ENCODE peak calls at places on chromosomes 1 and 21, in nine cellular contexts. One of them, this sample, is unnamed.

GRCh38 chr1:89590341-89591080 is 42.4 kb upstream of the LRRC8C start:
- DNase-seq in AG04450: no peak
- DNase-seq in cardiac fibroblast: no peak
- DNase-seq in GM13976: no peak
- DNase-seq in body of pancreas: no peak
- DNase-seq in astrocyte of the spinal cord: no peak
- DNase-seq in mammary epithelial cell: no peak
- DNase-seq in esophagus squamous epithelium: no peak
- DNase-seq in MCF 10A: peak; percentile 26
- DNase-seq in this sample: no peak

GRCh38 chr1:207818971-207819451 is 67.2 kb downstream of the CD46 start:
- DNase-seq in body of pancreas: no peak
- DNase-seq in cardiac fibroblast: peak; percentile 54
- DNase-seq in astrocyte of the spinal cord: peak; percentile 69
- DNase-seq in MCF 10A: peak; percentile 78
- DNase-seq in esophagus squamous epithelium: no peak
- DNase-seq in AG04450: no peak
- DNase-seq in mammary epithelial cell: no peak
- DNase-seq in GM13976: no peak
- DNase-seq in this sample: no peak

GRCh38 chr1:12276225-12276624 is 46.4 kb downstream of the VPS13D start:
- DNase-seq in GM13976: no peak
- DNase-seq in esophagus squamous epithelium: no peak
- DNase-seq in MCF 10A: peak; percentile 28
- DNase-seq in mammary epithelial cell: peak; percentile 19
- DNase-seq in body of pancreas: peak; percentile 11
- DNase-seq in astrocyte of the spinal cord: peak; percentile 48
- DNase-seq in AG04450: no peak
- DNase-seq in cardiac fibroblast: peak; percentile 69
- DNase-seq in this sample: no peak

GRCh38 chr1:59062743-59063142 is 234.2 kb upstream of the FGGY start:
- DNase-seq in astrocyte of the spinal cord: peak; percentile 79
- DNase-seq in esophagus squamous epithelium: no peak
- DNase-seq in GM13976: no peak
- DNase-seq in MCF 10A: peak; percentile 61
- DNase-seq in AG04450: peak; percentile 34
- DNase-seq in body of pancreas: peak; percentile 41
- DNase-seq in mammary epithelial cell: peak; percentile 71
- DNase-seq in cardiac fibroblast: peak; percentile 83
- DNase-seq in this sample: no peak

GRCh38 chr1:111776861-111777260 is 21.2 kb downstream of the DDX20 start:
- DNase-seq in GM13976: no peak
- DNase-seq in body of pancreas: no peak
- DNase-seq in esophagus squamous epithelium: no peak
- DNase-seq in mammary epithelial cell: no peak
- DNase-seq in cardiac fibroblast: no peak
- DNase-seq in MCF 10A: no peak
- DNase-seq in astrocyte of the spinal cord: no peak
- DNase-seq in AG04450: no peak
- DNase-seq in this sample: no peak

GRCh38 chr1:21271550-21271949 is 18.7 kb downstream of the ECE1 start:
- DNase-seq in MCF 10A: no peak
- DNase-seq in astrocyte of the spinal cord: no peak
- DNase-seq in body of pancreas: peak; percentile 69
- DNase-seq in esophagus squamous epithelium: no peak
- DNase-seq in mammary epithelial cell: no peak
- DNase-seq in cardiac fibroblast: no peak
- DNase-seq in GM13976: no peak
- DNase-seq in AG04450: no peak
- DNase-seq in this sample: no peak

GRCh38 chr1:78673120-78673519 is 23.5 kb downstream of the IFI44 start:
- DNase-seq in cardiac fibroblast: no peak
- DNase-seq in esophagus squamous epithelium: no peak
- DNase-seq in body of pancreas: no peak
- DNase-seq in astrocyte of the spinal cord: no peak
- DNase-seq in mammary epithelial cell: no peak
- DNase-seq in MCF 10A: peak; percentile 23
- DNase-seq in AG04450: no peak
- DNase-seq in GM13976: no peak
- DNase-seq in this sample: no peak

GRCh38 chr1:189623336-189623735 is 854.3 kb downstream of the BRINP3 start:
- DNase-seq in mammary epithelial cell: peak; percentile 34
- DNase-seq in MCF 10A: no peak
- DNase-seq in GM13976: no peak
- DNase-seq in AG04450: no peak
- DNase-seq in cardiac fibroblast: no peak
- DNase-seq in esophagus squamous epithelium: no peak
- DNase-seq in body of pancreas: no peak
- DNase-seq in astrocyte of the spinal cord: no peak
- DNase-seq in this sample: no peak

GRCh38 chr1:110582378-110582777 is 23.8 kb downstream of the KCNA2 start:
- DNase-seq in MCF 10A: no peak
- DNase-seq in cardiac fibroblast: no peak
- DNase-seq in mammary epithelial cell: no peak
- DNase-seq in esophagus squamous epithelium: no peak
- DNase-seq in astrocyte of the spinal cord: no peak
- DNase-seq in AG04450: no peak
- DNase-seq in GM13976: no peak
- DNase-seq in body of pancreas: no peak
- DNase-seq in this sample: no peak

GRCh38 chr1:19315378-19316206 is 3.5 kb downstream of the SLC66A1 start:
- DNase-seq in astrocyte of the spinal cord: no peak
- DNase-seq in AG04450: no peak
- DNase-seq in mammary epithelial cell: peak; percentile 23
- DNase-seq in GM13976: peak; percentile 68
- DNase-seq in MCF 10A: no peak
- DNase-seq in esophagus squamous epithelium: no peak
- DNase-seq in cardiac fibroblast: peak; percentile 42
- DNase-seq in body of pancreas: peak; percentile 28
- DNase-seq in this sample: peak; percentile 44

GRCh38 chr1:162328507-162328906 is 48.1 kb downstream of the SPATA46 start:
- DNase-seq in mammary epithelial cell: no peak
- DNase-seq in AG04450: no peak
- DNase-seq in astrocyte of the spinal cord: no peak
- DNase-seq in body of pancreas: no peak
- DNase-seq in cardiac fibroblast: no peak
- DNase-seq in MCF 10A: peak; percentile 28
- DNase-seq in esophagus squamous epithelium: no peak
- DNase-seq in GM13976: no peak
- DNase-seq in this sample: no peak

GRCh38 chr1:209246660-209247059 is 336.9 kb upstream of the CAMK1G start:
- DNase-seq in AG04450: no peak
- DNase-seq in cardiac fibroblast: no peak
- DNase-seq in body of pancreas: no peak
- DNase-seq in astrocyte of the spinal cord: peak; percentile 54
- DNase-seq in MCF 10A: peak; percentile 54
- DNase-seq in esophagus squamous epithelium: no peak
- DNase-seq in mammary epithelial cell: peak; percentile 34
- DNase-seq in GM13976: no peak
- DNase-seq in this sample: no peak

GRCh38 chr1:1137256-1138045 is 21.6 kb upstream of the C1orf159 start:
- DNase-seq in MCF 10A: no peak
- DNase-seq in cardiac fibroblast: no peak
- DNase-seq in astrocyte of the spinal cord: no peak
- DNase-seq in AG04450: no peak
- DNase-seq in esophagus squamous epithelium: no peak
- DNase-seq in body of pancreas: no peak
- DNase-seq in mammary epithelial cell: no peak
- DNase-seq in GM13976: peak; percentile 93
- DNase-seq in this sample: peak; percentile 78

GRCh38 chr1:96145486-96145885 is 576.1 kb upstream of the PTBP2 start:
- DNase-seq in MCF 10A: peak; percentile 1
- DNase-seq in body of pancreas: no peak
- DNase-seq in mammary epithelial cell: no peak
- DNase-seq in GM13976: no peak
- DNase-seq in cardiac fibroblast: no peak
- DNase-seq in astrocyte of the spinal cord: peak; percentile 2
- DNase-seq in AG04450: no peak
- DNase-seq in esophagus squamous epithelium: no peak
- DNase-seq in this sample: no peak

GRCh38 chr1:95451054-95451453 is 217.0 kb downstream of the RWDD3 start:
- DNase-seq in AG04450: no peak
- DNase-seq in astrocyte of the spinal cord: no peak
- DNase-seq in esophagus squamous epithelium: no peak
- DNase-seq in mammary epithelial cell: peak; percentile 25
- DNase-seq in cardiac fibroblast: no peak
- DNase-seq in GM13976: no peak
- DNase-seq in body of pancreas: peak; percentile 9
- DNase-seq in MCF 10A: peak; percentile 43
- DNase-seq in this sample: no peak

GRCh38 chr21:26881504-26882228 is 36.5 kb upstream of the ADAMTS1 start:
- DNase-seq in esophagus squamous epithelium: no peak
- DNase-seq in mammary epithelial cell: no peak
- DNase-seq in body of pancreas: no peak
- DNase-seq in astrocyte of the spinal cord: peak; percentile 39
- DNase-seq in AG04450: peak; percentile 8
- DNase-seq in GM13976: no peak
- DNase-seq in MCF 10A: peak; percentile 26
- DNase-seq in cardiac fibroblast: peak; percentile 59
- DNase-seq in this sample: no peak

GRCh38 chr1:166258017-166258416 is 91.2 kb upstream of the FAM78B start:
- DNase-seq in esophagus squamous epithelium: no peak
- DNase-seq in MCF 10A: no peak
- DNase-seq in cardiac fibroblast: no peak
- DNase-seq in AG04450: no peak
- DNase-seq in mammary epithelial cell: no peak
- DNase-seq in GM13976: no peak
- DNase-seq in astrocyte of the spinal cord: no peak
- DNase-seq in body of pancreas: no peak
- DNase-seq in this sample: no peak
- TF ChIP-seq CTCF in esophagus squamous epithelium: no peak
- TF ChIP-seq CTCF in MCF 10A: no peak
- TF ChIP-seq CTCF in cardiac fibroblast: no peak
- TF ChIP-seq CTCF in AG04450: no peak
- TF ChIP-seq CTCF in mammary epithelial cell: no peak
- TF ChIP-seq CTCF in GM13976: no peak
- TF ChIP-seq CTCF in astrocyte of the spinal cord: no peak
- TF ChIP-seq CTCF in body of pancreas: no peak
- TF ChIP-seq CTCF in this sample: no peak

DNA sequence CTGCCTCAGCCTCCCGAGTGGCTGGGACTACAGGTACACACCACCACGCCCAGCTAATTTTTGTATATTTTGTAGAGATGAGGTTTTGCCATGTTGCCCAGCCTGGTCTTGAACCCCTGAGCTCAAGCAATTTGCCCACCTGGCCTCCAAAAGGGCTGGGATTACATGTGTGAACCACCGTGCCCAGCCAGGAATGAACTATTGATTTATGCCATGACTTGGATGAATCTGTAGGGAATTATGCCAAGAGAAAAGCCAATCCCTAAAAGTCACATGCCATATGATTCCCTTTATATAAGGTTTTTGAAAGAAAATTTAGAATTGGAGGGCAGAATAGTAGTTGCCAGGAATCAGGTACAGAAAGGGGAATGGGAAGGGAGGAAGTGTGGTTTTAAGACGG is 19.1 kb upstream of the SLC45A3 start:
- DNase-seq in MCF 10A: no peak
- DNase-seq in esophagus squamous epithelium: no peak
- DNase-seq in astrocyte of the spinal cord: no peak
- DNase-seq in AG04450: no peak
- DNase-seq in body of pancreas: no peak
- DNase-seq in GM13976: no peak
- DNase-seq in mammary epithelial cell: no peak
- DNase-seq in cardiac fibroblast: no peak
- DNase-seq in this sample: no peak
- TF ChIP-seq CTCF in MCF 10A: no peak
- TF ChIP-seq CTCF in esophagus squamous epithelium: no peak
- TF ChIP-seq CTCF in astrocyte of the spinal cord: no peak
- TF ChIP-seq CTCF in AG04450: no peak
- TF ChIP-seq CTCF in body of pancreas: no peak
- TF ChIP-seq CTCF in GM13976: no peak
- TF ChIP-seq CTCF in mammary epithelial cell: no peak
- TF ChIP-seq CTCF in cardiac fibroblast: no peak
- TF ChIP-seq CTCF in this sample: no peak

GRCh38 chr1:39204441-39205081 is at the start of gene MACF1:
- DNase-seq in mammary epithelial cell: peak; percentile 72
- DNase-seq in esophagus squamous epithelium: no peak
- DNase-seq in body of pancreas: peak; percentile 46
- DNase-seq in MCF 10A: peak; percentile 76
- DNase-seq in AG04450: peak; percentile 85
- DNase-seq in GM13976: no peak
- DNase-seq in astrocyte of the spinal cord: peak; percentile 98
- DNase-seq in cardiac fibroblast: peak; percentile 97
- DNase-seq in this sample: no peak
- TF ChIP-seq CTCF in mammary epithelial cell: peak; percentile 9
- TF ChIP-seq CTCF in esophagus squamous epithelium: peak; percentile 45
- TF ChIP-seq CTCF in body of pancreas: no peak
- TF ChIP-seq CTCF in MCF 10A: peak; percentile 13
- TF ChIP-seq CTCF in AG04450: peak; percentile 66
- TF ChIP-seq CTCF in GM13976: no peak
- TF ChIP-seq CTCF in astrocyte of the spinal cord: peak; percentile 63
- TF ChIP-seq CTCF in cardiac fibroblast: peak; percentile 62
- TF ChIP-seq CTCF in this sample: no peak

DNA sequence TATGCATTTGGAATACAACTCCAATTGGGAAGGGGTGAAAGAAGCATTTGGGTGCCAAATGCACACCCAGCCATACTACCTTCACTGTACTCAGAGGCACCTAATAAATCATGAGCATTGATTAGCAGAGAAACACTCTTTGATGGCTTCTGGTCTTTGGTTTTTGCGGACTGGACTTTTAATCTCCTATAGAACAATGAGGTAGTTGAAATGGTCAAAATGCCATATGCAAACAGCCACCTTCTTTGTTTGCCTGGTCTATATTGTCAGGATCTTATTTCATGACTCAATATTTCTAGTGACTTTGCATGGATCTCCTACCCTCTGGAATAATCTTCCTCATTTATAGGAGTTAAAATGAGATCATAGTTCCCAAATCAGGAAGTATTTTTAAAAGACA is 8.5 kb downstream of the FAM3B start:
- DNase-seq in mammary epithelial cell: no peak
- DNase-seq in MCF 10A: no peak
- DNase-seq in esophagus squamous epithelium: no peak
- DNase-seq in cardiac fibroblast: no peak
- DNase-seq in GM13976: no peak
- DNase-seq in astrocyte of the spinal cord: no peak
- DNase-seq in AG04450: no peak
- DNase-seq in body of pancreas: no peak
- DNase-seq in this sample: no peak
- TF ChIP-seq CTCF in mammary epithelial cell: no peak
- TF ChIP-seq CTCF in MCF 10A: no peak
- TF ChIP-seq CTCF in esophagus squamous epithelium: no peak
- TF ChIP-seq CTCF in cardiac fibroblast: no peak
- TF ChIP-seq CTCF in GM13976: no peak
- TF ChIP-seq CTCF in astrocyte of the spinal cord: no peak
- TF ChIP-seq CTCF in AG04450: no peak
- TF ChIP-seq CTCF in body of pancreas: no peak
- TF ChIP-seq CTCF in this sample: no peak

DNA sequence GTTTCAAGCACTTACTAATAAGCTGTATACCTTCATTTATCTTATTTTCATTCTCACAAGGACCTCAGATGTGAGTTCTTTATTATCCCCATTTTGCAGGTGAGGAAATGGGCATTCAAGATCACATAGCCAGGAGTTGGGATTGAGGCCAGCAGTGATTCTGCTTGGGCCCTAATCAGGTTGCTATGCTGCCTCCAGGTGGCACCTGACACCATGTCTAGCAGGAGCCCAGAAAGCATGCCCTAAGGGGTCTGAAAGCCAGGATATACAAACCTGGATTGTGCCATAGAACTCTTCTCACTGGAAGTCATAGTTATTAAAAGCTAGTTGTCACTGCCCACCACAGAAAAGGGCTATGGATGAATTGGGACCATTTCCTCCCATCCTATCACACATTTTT is 61.1 kb downstream of the FYB2 start:
- DNase-seq in MCF 10A: peak; percentile 61
- DNase-seq in body of pancreas: peak; percentile 31
- DNase-seq in GM13976: no peak
- DNase-seq in esophagus squamous epithelium: no peak
- DNase-seq in astrocyte of the spinal cord: no peak
- DNase-seq in mammary epithelial cell: peak; percentile 24
- DNase-seq in cardiac fibroblast: no peak
- DNase-seq in AG04450: no peak
- DNase-seq in this sample: no peak
- TF ChIP-seq CTCF in MCF 10A: no peak
- TF ChIP-seq CTCF in body of pancreas: no peak
- TF ChIP-seq CTCF in GM13976: no peak
- TF ChIP-seq CTCF in esophagus squamous epithelium: no peak
- TF ChIP-seq CTCF in astrocyte of the spinal cord: no peak
- TF ChIP-seq CTCF in mammary epithelial cell: no peak
- TF ChIP-seq CTCF in cardiac fibroblast: no peak
- TF ChIP-seq CTCF in AG04450: no peak
- TF ChIP-seq CTCF in this sample: no peak